ENCODE peak calls at places on chromosomes 7 and 10, in four cellular contexts. M is H1, P is SK-N-SH, B is GM12878. S is an unnamed sample.

GRCh38 chr10:29239569-29240472 is 49.0 kb upstream of the LYZL1 start:
- DNase-seq in P (peak), B (no peak), M (no peak), S (peak)

GRCh38 chr10:102352066-102352715 is 43.3 kb upstream of the NFKB2 start:
- DNase-seq in M (no peak), P (peak), B (no peak), S (peak)

GRCh38 chr10:124449170-124450009 is 445 bp downstream of the NKX1-2 start:
- DNase-seq in P (peak), M (no peak), B (no peak), S (no peak)

GRCh38 chr7:23967949-23968599 is 258.1 kb downstream of the STK31 start:
- DNase-seq in M (no peak), B (no peak), P (no peak), S (no peak)

GRCh38 chr10:46019541-46020343 is 10.7 kb downstream of the NCOA4 start:
- DNase-seq in P (no peak), M (no peak), B (no peak), S (peak)

GRCh38 chr7:86469680-86470295 is 173.9 kb upstream of the GRM3 start:
- DNase-seq in B (peak), M (peak), P (peak), S (peak)

GRCh38 chr10:88254091-88254490 is 329.0 kb downstream of the RNLS start:
- DNase-seq in M (no peak), P (no peak), B (no peak), S (no peak)

GRCh38 chr10:130422366-130423324 is 286.5 kb downstream of the GLRX3 start:
- DNase-seq in M (no peak), P (no peak), B (no peak), S (no peak)

GRCh38 chr7:81447351-81447952 is 322.4 kb downstream of the HGF start:
- DNase-seq in M (no peak), P (peak), B (no peak), S (peak)

GRCh38 chr7:20595971-20596370 is 19.5 kb upstream of the ABCB5 start:
- DNase-seq in P (no peak), M (no peak), B (no peak), S (no peak)

GRCh38 chr10:131979821-131980270 is 1.9 kb downstream of the BNIP3 start:
- DNase-seq in P (peak), B (no peak), M (no peak), S (peak)

GRCh38 chr10:119542357-119542989 is at the start of gene RGS10:
- DNase-seq in P (peak), M (no peak), B (no peak), S (no peak)

GRCh38 chr10:118568327-118568848 is 27.1 kb downstream of the PRLHR start:
- DNase-seq in P (peak), B (peak), M (no peak), S (peak)

GRCh38 chr10:17655567-17656146 is 11.7 kb downstream of the STAM start:
- DNase-seq in M (no peak), B (peak), P (no peak), S (peak)

GRCh38 chr10:620417-620816 is 69.1 kb downstream of the DIP2C start:
- DNase-seq in M (no peak), P (no peak), B (peak), S (no peak)

GRCh38 chr10:34181545-34182300 is 633.4 kb downstream of the PARD3 start:
- DNase-seq in M (no peak), P (peak), B (no peak), S (no peak)

GRCh38 chr10:131729938-131730660 is 170.7 kb upstream of the PPP2R2D start:
- DNase-seq in P (no peak), B (no peak), M (no peak), S (no peak)

GRCh38 chr10:124709862-124710261 is 34.3 kb downstream of the FAM53B start:
- DNase-seq in B (no peak), M (no peak), P (no peak), S (no peak)

GRCh38 chr10:110208614-110209398 is 1.4 kb downstream of the MXI1 start:
- DNase-seq in P (peak), B (no peak), M (no peak), S (no peak)

GRCh38 chr10:43845121-43845520 is 196.4 kb upstream of the ZNF32 start:
- DNase-seq in M (no peak), P (no peak), B (no peak), S (no peak)

GRCh38 chr7:43647772-43648643 is 65.1 kb downstream of the STK17A start:
- DNase-seq in M (no peak), B (peak), P (peak), S (peak)

GRCh38 chr7:88442417-88442816 is 135.7 kb upstream of the STEAP4 start:
- DNase-seq in P (no peak), M (no peak), B (no peak), S (no peak)

GRCh38 chr7:30896783-30897617 is 14.7 kb upstream of the AQP1 start:
- DNase-seq in P (no peak), B (no peak), M (no peak), S (no peak)

GRCh38 chr10:62461120-62461519 is 87.0 kb downstream of the ZNF365 start:
- DNase-seq in P (no peak), B (no peak), M (no peak), S (no peak)

GRCh38 chr10:30529373-30529998 is 95.5 kb downstream of the MAP3K8 start:
- DNase-seq in B (peak), M (no peak), P (no peak), S (no peak)

GRCh38 chr10:15084502-15084922 is 4.1 kb downstream of the ACBD7 start:
- DNase-seq in M (peak), P (no peak), B (no peak), S (peak)

GRCh38 chr10:129761573-129761972 is 202.5 kb downstream of the EBF3 start:
- DNase-seq in P (no peak), M (no peak), B (no peak), S (no peak)

GRCh38 chr7:70285176-70285575 is 686.9 kb downstream of the AUTS2 start:
- DNase-seq in B (no peak), P (no peak), M (no peak), S (no peak)

GRCh38 chr7:149330914-149331567 is 69.0 kb downstream of the ZNF783 start:
- DNase-seq in M (no peak), P (no peak), B (no peak), S (peak)

GRCh38 chr7:2030475-2031456 is 202.0 kb downstream of the MAD1L1 start:
- DNase-seq in P (peak), M (no peak), B (no peak), S (no peak)
- TF ChIP-seq TCF12 in P (no peak), M (no peak), B (no peak), S (no peak)

DNA sequence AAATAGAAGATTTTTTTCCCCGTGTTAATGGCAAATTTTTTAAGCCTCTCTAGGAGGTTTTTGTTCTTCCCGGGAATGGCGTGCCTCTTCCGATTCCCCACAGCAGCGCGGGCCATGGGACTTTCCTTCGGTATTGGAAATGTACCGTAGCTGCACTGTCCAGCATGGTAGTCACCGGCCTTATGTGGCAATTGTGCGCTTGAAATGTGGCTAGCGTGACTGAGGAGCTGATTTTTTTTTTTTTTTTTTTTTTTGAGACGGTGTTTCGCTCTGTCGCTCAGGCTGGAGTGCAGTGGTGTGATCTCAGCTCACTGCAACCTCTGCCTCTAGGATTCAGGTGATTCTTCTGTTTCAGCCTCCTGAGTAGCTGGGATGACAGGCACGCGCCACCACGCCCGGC is 938 bp upstream of the TCTN3 start:
- DNase-seq in B (no peak), M (no peak), P (no peak), S (no peak)
- TF ChIP-seq TCF12 in B (no peak), M (no peak), P (no peak), S (no peak)

DNA sequence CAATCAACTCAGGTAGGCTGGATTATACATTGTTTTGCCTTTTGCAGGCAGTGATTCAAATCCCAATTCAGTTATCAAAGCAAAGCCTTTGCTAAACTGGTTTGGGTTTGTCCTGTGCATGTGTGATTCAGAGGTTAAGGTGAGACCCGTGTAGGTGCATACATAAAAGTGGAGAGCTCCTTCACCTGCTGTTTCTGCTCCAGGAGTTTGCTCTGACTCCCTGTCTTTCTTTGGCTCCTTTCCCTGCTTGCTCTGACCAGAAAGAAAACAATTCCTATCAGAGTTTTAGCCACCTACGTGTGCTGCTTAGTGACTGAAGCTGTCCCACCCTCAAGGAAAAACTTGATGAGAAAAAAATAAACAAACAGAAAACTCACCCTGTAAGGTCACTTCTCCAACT is 101.1 kb downstream of the TPST1 start:
- DNase-seq in M (no peak), B (no peak), P (no peak), S (no peak)
- TF ChIP-seq TCF12 in M (no peak), B (no peak), P (no peak), S (no peak)

GRCh38 chr7:45242261-45242660 is 84.7 kb downstream of the RAMP3 start:
- DNase-seq in P (no peak), M (no peak), B (no peak), S (no peak)

GRCh38 chr7:45241339-45242109 is 83.9 kb downstream of the RAMP3 start:
- DNase-seq in B (no peak), P (no peak), M (no peak), S (no peak)

GRCh38 chr7:45246339-45246738 is 88.7 kb downstream of the RAMP3 start:
- DNase-seq in M (no peak), P (no peak), B (no peak), S (no peak)

GRCh38 chr7:45242698-45243097 is 85.1 kb downstream of the RAMP3 start:
- DNase-seq in P (no peak), M (no peak), B (no peak), S (no peak)

GRCh38 chr7:45244996-45245395 is 87.4 kb downstream of the RAMP3 start:
- DNase-seq in M (no peak), B (no peak), P (no peak), S (no peak)
- TF ChIP-seq TCF12 in M (no peak), B (no peak), P (no peak), S (no peak)

GRCh38 chr10:97407952-97408248 is 6.8 kb upstream of the RRP12 start:
- DNase-seq in M (no peak), B (no peak), P (no peak), S (no peak)

GRCh38 chr10:97408496-97408992 is 7.4 kb upstream of the RRP12 start:
- DNase-seq in B (no peak), M (no peak), P (no peak), S (peak)

GRCh38 chr10:97411411-97411810 is 10.3 kb upstream of the RRP12 start:
- DNase-seq in B (no peak), P (no peak), M (no peak), S (peak)

GRCh38 chr10:97416565-97416964 is 9.4 kb upstream of the PGAM1 start:
- DNase-seq in M (no peak), B (no peak), P (no peak), S (no peak)

GRCh38 chr10:97412891-97413304 is 11.8 kb upstream of the RRP12 start:
- DNase-seq in M (no peak), B (no peak), P (no peak), S (peak)
- TF ChIP-seq TCF12 in M (no peak), B (no peak), P (no peak), S (no peak)

DNA sequence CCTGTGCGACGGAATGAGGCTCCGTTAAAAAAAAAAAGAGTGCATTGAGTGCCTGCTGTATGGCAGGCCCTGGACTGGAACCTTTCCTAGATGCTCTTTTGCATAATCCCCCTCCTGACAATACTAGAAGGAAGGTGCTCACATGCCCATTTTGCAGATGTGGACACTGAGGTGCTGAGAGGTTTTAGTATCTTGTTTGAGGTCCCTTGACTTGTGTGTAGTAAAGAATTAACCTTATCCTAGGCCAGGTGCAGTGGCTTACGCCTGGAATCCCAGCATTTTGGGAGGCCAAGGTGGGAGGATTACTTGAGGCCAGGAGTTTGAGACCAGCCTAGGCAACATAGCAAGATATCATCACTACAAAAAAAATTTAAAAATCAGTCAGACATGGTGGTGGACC is 46.6 kb downstream of the TMEM130 start:
- DNase-seq in M (no peak), B (no peak), P (no peak), S (no peak)
- TF ChIP-seq TCF12 in M (no peak), B (no peak), P (no peak), S (no peak)

S was measured in HepG2.